ENCODE peak calls at places on chromosomes 5 and 9, in nine cellular contexts. Z, U, H, C, O, N, L, R and J are unnamed samples.
A peak's percentile ranks its signal among the peaks of the same experiment; 100 is the strongest.

GRCh38 chr9:80320916-80321315 is 749.2 kb downstream of the TLE4 start:
- DNase-seq in C (peak; percentile 1), R (peak; percentile 44), N (peak; percentile 76), Z (no peak), U (no peak), H (no peak), O (no peak), L (no peak), J (no peak)

GRCh38 chr9:134619983-134620612 is 21.5 kb upstream of the COL5A1 start:
- DNase-seq in Z (no peak), H (no peak), U (no peak), C (no peak), L (no peak), R (no peak), N (no peak), O (no peak), J (peak; percentile 45)

GRCh38 chr5:170347022-170347421 is 42.1 kb downstream of the KCNMB1 start:
- DNase-seq in Z (no peak), C (no peak), U (no peak), O (no peak), L (no peak), H (no peak), R (no peak), N (no peak), J (no peak)

GRCh38 chr9:135979472-135980166 is 18.4 kb upstream of the UBAC1 start:
- DNase-seq in N (no peak), O (no peak), U (no peak), R (no peak), Z (no peak), C (no peak), H (no peak), L (no peak), J (no peak)

GRCh38 chr5:140084466-140084865 is 29.4 kb upstream of the PURA start:
- DNase-seq in L (no peak), N (no peak), O (no peak), H (no peak), Z (peak; percentile 12), R (no peak), C (no peak), U (no peak), J (no peak)

GRCh38 chr5:42109006-42109572 is 184.0 kb downstream of the FBXO4 start:
- DNase-seq in Z (no peak), H (no peak), N (no peak), U (no peak), L (no peak), R (no peak), C (no peak), O (no peak), J (no peak)

GRCh38 chr5:8340739-8341344 is 471.9 kb downstream of the MTRR start:
- DNase-seq in U (peak; percentile 6), H (peak; percentile 11), C (peak; percentile 27), N (peak; percentile 45), L (no peak), R (peak; percentile 22), O (no peak), Z (no peak), J (no peak)

GRCh38 chr9:96089425-96089824 is 212.6 kb downstream of the HSD17B3 start:
- DNase-seq in R (no peak), N (no peak), Z (no peak), H (no peak), U (no peak), C (no peak), O (no peak), L (no peak), J (no peak)

GRCh38 chr5:86199287-86199686 is 418.5 kb upstream of the COX7C start:
- DNase-seq in H (no peak), U (no peak), L (no peak), C (no peak), O (no peak), Z (no peak), N (no peak), R (no peak), J (no peak)

GRCh38 chr5:132227235-132227484 is 493 bp downstream of the P4HA2 start:
- DNase-seq in Z (no peak), H (no peak), O (no peak), U (no peak), L (no peak), C (no peak), N (no peak), R (no peak), J (no peak)